ENCODE peak calls at places on chromosomes 16 and 17, in five cellular contexts. G is fibroblast of the aortic adventitia, W is stomach, Y is Panc1, D is astrocyte of the cerebellum. E is an unnamed sample.

GRCh38 chr17:30454635-30455034 is 22.6 kb upstream of the GOSR1 start:
- DNase-seq in G (no peak), D (no peak), W (no peak), Y (no peak), E (no peak)

GRCh38 chr17:45261577-45262515 is at the start of gene SPATA32:
- DNase-seq in D (no peak), G (peak; percentile 24), Y (no peak), W (peak; percentile 73), E (no peak)

GRCh38 chr17:28684963-28685362 is 23.0 kb downstream of the SUPT6H start:
- DNase-seq in G (peak; percentile 28), Y (no peak), W (no peak), D (no peak), E (no peak)

GRCh38 chr17:47423406-47424295 is 99.9 kb downstream of the EFCAB13 start:
- DNase-seq in Y (no peak), W (peak; percentile 71), D (no peak), G (no peak), E (no peak)

GRCh38 chr16:65195998-65196397 is 74.1 kb upstream of the CDH11 start:
- DNase-seq in G (no peak), W (no peak), D (no peak), Y (no peak), E (no peak)

GRCh38 chr17:73045722-73046121 is 46.8 kb downstream of the SLC39A11 start:
- DNase-seq in D (no peak), G (no peak), W (no peak), Y (no peak), E (no peak)

GRCh38 chr16:19377864-19378263 is 39.8 kb upstream of the TMC5 start:
- DNase-seq in G (peak; percentile 4), Y (no peak), D (no peak), W (no peak), E (no peak)

GRCh38 chr17:550041-550398 is 164.6 kb downstream of the VPS53 start:
- DNase-seq in Y (no peak), D (no peak), W (no peak), G (no peak), E (no peak)

GRCh38 chr17:2403044-2403443 is 2.2 kb upstream of the MNT start:
- DNase-seq in G (no peak), Y (no peak), D (no peak), W (no peak), E (no peak)

GRCh38 chr16:693364-693763 is 3.2 kb upstream of the WDR24 start:
- DNase-seq in Y (no peak), G (no peak), W (no peak), D (no peak), E (no peak)

GRCh38 chr17:64277831-64278562 is 14.9 kb upstream of the TEX2 start:
- DNase-seq in G (peak; percentile 61), W (no peak), D (no peak), Y (no peak), E (no peak)

GRCh38 chr17:50976951-50977472 is 110.9 kb upstream of the TOB1 start:
- DNase-seq in W (no peak), Y (no peak), G (peak; percentile 18), D (no peak), E (no peak)

GRCh38 chr16:1712791-1713261 is 6.8 kb downstream of the MAPK8IP3 start:
- DNase-seq in W (no peak), G (no peak), D (no peak), Y (no peak), E (no peak)

GRCh38 chr17:46036491-46036890 is 37.4 kb downstream of the STH start:
- DNase-seq in Y (no peak), G (no peak), W (no peak), D (no peak), E (no peak)

GRCh38 chr17:66915792-66916191 is 48.7 kb upstream of the CACNG4 start:
- DNase-seq in G (no peak), D (no peak), Y (no peak), W (no peak), E (no peak)

GRCh38 chr17:21376835-21377690 is 906 bp downstream of the KCNJ12 start:
- DNase-seq in G (peak; percentile 50), W (peak; percentile 52), D (no peak), Y (no peak), E (no peak)

GRCh38 chr17:63932008-63932561 is at the start of gene CD79B:
- DNase-seq in G (no peak), W (no peak), D (no peak), Y (no peak), E (no peak)

GRCh38 chr17:15351925-15352324 is 10.5 kb upstream of the TEKT3 start:
- DNase-seq in W (no peak), D (peak; percentile 24), Y (no peak), G (peak; percentile 92), E (no peak)

GRCh38 chr17:76270770-76271668 is 5.9 kb downstream of the UBALD2 start:
- DNase-seq in G (no peak), D (no peak), W (no peak), Y (no peak), E (no peak)

GRCh38 chr17:29158515-29159275 is 21.5 kb downstream of the MYO18A start:
- DNase-seq in D (peak; percentile 84), W (no peak), G (peak; percentile 70), Y (no peak), E (peak; percentile 76)

GRCh38 chr17:27233059-27233458 is 60.9 kb upstream of the WSB1 start:
- DNase-seq in D (no peak), Y (no peak), W (no peak), G (no peak), E (no peak)

GRCh38 chr17:7853693-7854043 is 1.2 kb upstream of the TMEM88 start:
- DNase-seq in D (no peak), W (no peak), G (no peak), Y (no peak), E (no peak)

GRCh38 chr17:33986088-33986487 is 269.0 kb upstream of the CCL2 start:
- DNase-seq in W (no peak), G (no peak), Y (no peak), D (no peak), E (no peak)

GRCh38 chr16:49019826-49020401 is 261.7 kb downstream of the CBLN1 start:
- DNase-seq in G (no peak), W (no peak), Y (no peak), D (no peak), E (no peak)

GRCh38 chr17:51046527-51047384 is 73.9 kb downstream of the SPAG9 start:
- DNase-seq in G (peak; percentile 92), Y (no peak), W (no peak), D (peak; percentile 93), E (peak; percentile 94)

GRCh38 chr17:3722716-3723115 is 987 bp upstream of the HASPIN start:
- DNase-seq in W (no peak), Y (no peak), G (peak; percentile 51), D (no peak), E (no peak)

GRCh38 chr17:49496183-49496865 is 1.2 kb downstream of the NGFR start:
- DNase-seq in Y (no peak), G (peak; percentile 37), W (peak; percentile 83), D (no peak), E (no peak)
- H3K4me3 ChIP-seq in Y (peak overlapping the region; percentile 56), G (peak overlapping the region; percentile 44), W (peak overlapping the region; percentile 57), D (peak overlapping the region; percentile 20), E (no peak overlapping the region)

GRCh38 chr16:66291833-66292232 is 74.7 kb upstream of the CDH5 start:
- DNase-seq in W (no peak), D (no peak), Y (no peak), G (no peak), E (no peak)

GRCh38 chr16:66292241-66292935 is 74.1 kb upstream of the CDH5 start:
- DNase-seq in D (no peak), W (no peak), Y (no peak), G (no peak), E (no peak)

GRCh38 chr16:66294507-66294906 is 72.0 kb upstream of the CDH5 start:
- DNase-seq in W (no peak), D (no peak), G (no peak), Y (no peak), E (no peak)

GRCh38 chr16:66293932-66294331 is 72.6 kb upstream of the CDH5 start:
- DNase-seq in W (no peak), Y (no peak), G (no peak), D (no peak), E (no peak)

DNA sequence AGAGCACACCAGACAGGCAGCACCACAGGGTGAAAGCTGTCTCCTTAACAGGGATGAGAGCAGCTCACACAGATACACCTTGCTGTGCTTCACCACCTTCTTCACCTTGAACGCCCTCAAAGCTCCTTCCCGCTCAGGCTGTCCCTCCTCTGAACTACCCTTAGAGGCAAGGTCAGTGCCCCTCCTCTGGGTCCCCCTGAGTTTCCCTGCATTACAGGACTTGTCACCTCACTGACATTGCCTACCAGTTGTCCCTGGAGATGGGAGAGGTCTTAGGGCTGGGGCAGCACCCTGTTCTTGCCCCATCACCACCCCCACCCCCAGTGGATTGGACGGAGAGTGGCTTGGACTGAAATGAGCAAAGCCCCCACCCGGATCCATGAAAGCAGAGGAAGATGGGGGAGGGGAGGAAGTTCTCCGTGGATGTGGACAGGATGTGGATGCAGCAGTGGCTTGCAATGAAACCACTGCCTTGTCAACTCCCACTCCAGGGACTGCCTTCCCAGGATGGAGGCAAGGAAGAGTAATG is 73.2 kb upstream of the CDH5 start:
- DNase-seq in D (no peak), Y (no peak), G (no peak), W (peak; percentile 5), E (no peak)
- H3K4me3 ChIP-seq in D (no peak overlapping the region), Y (no peak overlapping the region), G (no peak overlapping the region), W (no peak overlapping the region), E (no peak overlapping the region)

GRCh38 chr16:89442588-89442987 is 47.8 kb downstream of the ANKRD11 start:
- DNase-seq in W (no peak), G (no peak), Y (no peak), D (no peak), E (no peak)

GRCh38 chr16:89445166-89445565 is 45.2 kb downstream of the ANKRD11 start:
- DNase-seq in D (no peak), W (no peak), Y (no peak), G (no peak), E (no peak)

GRCh38 chr16:89444151-89444723 is 46.1 kb downstream of the ANKRD11 start:
- DNase-seq in Y (no peak), W (no peak), D (no peak), G (no peak), E (no peak)

GRCh38 chr16:89443727-89444084 is 46.7 kb downstream of the ANKRD11 start:
- DNase-seq in W (peak; percentile 71), Y (no peak), G (no peak), D (no peak), E (no peak)

DNA sequence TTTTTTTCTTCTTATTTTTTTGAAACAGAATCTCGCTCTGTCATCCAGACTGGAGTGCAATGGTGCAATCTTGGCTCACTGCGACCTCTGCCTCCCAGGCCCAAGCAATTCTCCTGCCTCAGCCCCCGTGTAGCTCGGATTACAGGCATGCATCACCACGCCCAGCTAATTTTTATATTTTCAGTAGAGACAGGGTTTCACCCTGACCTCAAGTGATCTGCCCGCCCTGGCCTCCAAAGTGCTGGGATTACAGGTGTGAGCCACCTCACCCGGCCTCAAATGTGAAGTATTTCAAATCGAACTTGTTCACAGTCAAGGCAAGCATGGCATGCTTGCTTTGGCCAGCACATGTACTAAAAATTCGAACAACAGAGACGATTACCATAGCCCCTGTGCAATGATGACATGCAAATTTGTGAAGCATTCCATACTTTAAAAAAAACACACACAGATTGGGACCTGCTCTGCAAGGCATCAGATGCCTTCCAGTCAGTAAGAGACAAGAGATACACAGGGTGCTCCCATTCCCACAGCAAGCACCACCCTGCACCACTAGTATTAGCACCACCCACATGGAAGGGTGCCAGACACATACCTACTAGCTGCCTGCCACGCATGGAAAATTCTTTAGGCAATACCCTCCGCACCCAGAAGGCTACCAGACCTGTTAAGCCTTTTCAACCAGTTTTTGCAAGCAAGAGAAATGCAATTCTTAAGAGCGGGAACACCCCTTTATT is 47.2 kb downstream of the ANKRD11 start:
- DNase-seq in D (peak; percentile 28), G (peak; percentile 77), Y (no peak), W (peak; percentile 71), E (peak; percentile 79)
- H3K4me3 ChIP-seq in D (no peak overlapping the region), G (peak overlapping the region; percentile 7), Y (no peak overlapping the region), W (no peak overlapping the region), E (no peak overlapping the region)

GRCh38 chr16:83953796-83954576 is 946 bp downstream of the OSGIN1 start:
- DNase-seq in D (no peak), W (no peak), G (peak; percentile 42), Y (peak; percentile 42), E (no peak)
- H3K4me3 ChIP-seq in D (peak overlapping the region; percentile 40), W (peak overlapping the region; percentile 52), G (peak overlapping the region; percentile 80), Y (peak overlapping the region; percentile 71), E (peak overlapping the region; percentile 68)